ENCODE peak calls at places on chromosomes 1 and 21, in four cellular contexts. One of them, this sample, is unnamed. For H3K4me1, the result is how much of the 10 kb centered on the place peaks cover.

GRCh38 chr1:114669562-114670082 is at the start of gene DENND2C:
- DNase-seq in breast epithelium: no peak
- DNase-seq in ovary: no peak
- DNase-seq in H1: no peak
- DNase-seq in this sample: no peak

GRCh38 chr21:46183910-46184624 is at the start of gene SPATC1L:
- DNase-seq in breast epithelium: no peak
- DNase-seq in ovary: peak
- DNase-seq in H1: peak
- DNase-seq in this sample: peak

GRCh38 chr1:204207136-204207616 is 6.6 kb downstream of the GOLT1A start:
- DNase-seq in breast epithelium: peak
- DNase-seq in ovary: peak
- DNase-seq in H1: peak
- DNase-seq in this sample: peak

GRCh38 chr1:198763298-198763714 is 124.5 kb downstream of the PTPRC start:
- DNase-seq in breast epithelium: no peak
- DNase-seq in ovary: no peak
- DNase-seq in H1: no peak
- DNase-seq in this sample: no peak

GRCh38 chr1:29579821-29580425 is 343.6 kb downstream of the PTPRU start:
- DNase-seq in breast epithelium: no peak
- DNase-seq in ovary: no peak
- DNase-seq in H1: no peak
- DNase-seq in this sample: no peak

GRCh38 chr1:111222308-111223125 is 5.0 kb upstream of the CHI3L2 start:
- DNase-seq in breast epithelium: peak
- DNase-seq in ovary: peak
- DNase-seq in H1: peak
- DNase-seq in this sample: peak

GRCh38 chr1:9809122-9809521 is 14.6 kb downstream of the CLSTN1 start:
- DNase-seq in breast epithelium: no peak
- DNase-seq in ovary: no peak
- DNase-seq in H1: no peak
- DNase-seq in this sample: peak

GRCh38 chr1:232037774-232038388 is 411.3 kb downstream of the DISC1 start:
- DNase-seq in breast epithelium: no peak
- DNase-seq in ovary: no peak
- DNase-seq in H1: peak
- DNase-seq in this sample: no peak

GRCh38 chr21:26686278-26686677 is 113.2 kb upstream of the CYYR1 start:
- DNase-seq in breast epithelium: no peak
- DNase-seq in ovary: no peak
- DNase-seq in H1: no peak
- DNase-seq in this sample: no peak

GRCh38 chr21:41425954-41426655 is at the start of gene MX1:
- DNase-seq in breast epithelium: peak
- DNase-seq in ovary: peak
- DNase-seq in H1: peak
- DNase-seq in this sample: peak

GRCh38 chr1:15882665-15883064 is 35.2 kb downstream of the SPEN start:
- DNase-seq in breast epithelium: no peak
- DNase-seq in ovary: no peak
- DNase-seq in H1: no peak
- DNase-seq in this sample: no peak

GRCh38 chr1:53663525-53664300 is 75.3 kb downstream of the GLIS1 start:
- DNase-seq in breast epithelium: no peak
- DNase-seq in ovary: no peak
- DNase-seq in H1: no peak
- DNase-seq in this sample: no peak

GRCh38 chr21:40054403-40054802 is 187.2 kb downstream of the PCP4 start:
- DNase-seq in breast epithelium: peak
- DNase-seq in ovary: no peak
- DNase-seq in H1: no peak
- DNase-seq in this sample: peak

GRCh38 chr1:54307305-54307704 is 98.9 kb downstream of the SSBP3 start:
- DNase-seq in breast epithelium: no peak
- DNase-seq in ovary: no peak
- DNase-seq in H1: no peak
- DNase-seq in this sample: no peak

GRCh38 chr1:6467224-6467623 is 1.3 kb upstream of the TNFRSF25 start:
- DNase-seq in breast epithelium: no peak
- DNase-seq in ovary: no peak
- DNase-seq in H1: peak
- DNase-seq in this sample: no peak

GRCh38 chr1:25784575-25785051 is 15.4 kb upstream of the SELENON start:
- DNase-seq in breast epithelium: no peak
- DNase-seq in ovary: no peak
- DNase-seq in H1: no peak
- DNase-seq in this sample: no peak

GRCh38 chr21:37675202-37675801 is 241.0 kb downstream of the KCNJ6 start:
- DNase-seq in breast epithelium: peak
- DNase-seq in ovary: peak
- DNase-seq in H1: peak
- DNase-seq in this sample: peak

GRCh38 chr1:198598796-198599321 is 40.0 kb upstream of the PTPRC start:
- DNase-seq in breast epithelium: no peak
- DNase-seq in ovary: no peak
- DNase-seq in H1: no peak
- DNase-seq in this sample: no peak

GRCh38 chr1:23638786-23639241 is 52.8 kb upstream of the RPL11 start:
- DNase-seq in breast epithelium: no peak
- DNase-seq in ovary: no peak
- DNase-seq in H1: no peak
- DNase-seq in this sample: no peak

GRCh38 chr1:214645712-214646111 is 42.7 kb downstream of the CENPF start:
- DNase-seq in breast epithelium: no peak
- DNase-seq in ovary: no peak
- DNase-seq in H1: no peak
- DNase-seq in this sample: no peak
- H3K4me3 ChIP-seq in breast epithelium: no peak
- H3K4me3 ChIP-seq in ovary: no peak
- H3K4me3 ChIP-seq in H1: no peak
- H3K4me3 ChIP-seq in this sample: no peak

DNA sequence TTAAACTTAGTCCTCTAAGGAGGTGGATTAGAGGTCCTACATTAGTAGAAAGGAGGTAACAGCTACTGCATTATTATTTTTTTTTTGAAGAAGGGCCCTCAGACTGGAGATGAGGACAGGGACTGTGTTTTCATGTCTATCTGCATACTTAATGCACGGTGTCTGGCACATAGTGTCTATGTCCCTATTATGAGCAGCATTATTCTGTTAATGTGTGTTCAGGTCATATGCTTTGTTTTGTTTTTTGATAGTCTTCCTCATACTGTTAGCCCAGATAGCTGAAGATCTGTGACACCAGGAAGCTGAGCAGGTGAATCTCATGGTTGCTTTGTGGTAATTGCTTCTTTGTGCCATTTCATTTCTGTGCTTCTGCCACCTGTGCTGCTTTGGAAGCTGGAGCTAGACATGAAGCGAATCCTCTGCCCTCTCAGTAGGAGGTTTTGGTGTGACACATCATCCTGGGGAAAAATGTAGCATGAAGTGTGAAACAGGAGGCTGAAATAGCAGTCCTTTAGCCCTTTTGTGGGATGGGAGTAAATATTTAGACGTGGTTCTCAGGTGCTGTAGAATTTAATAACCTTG is 15.8 kb downstream of the SMAP2 start:
- DNase-seq in breast epithelium: no peak
- DNase-seq in ovary: no peak
- DNase-seq in H1: no peak
- DNase-seq in this sample: no peak
- TF ChIP-seq POLR2A in breast epithelium: no peak
- TF ChIP-seq POLR2A in ovary: no peak
- TF ChIP-seq POLR2A in H1: no peak
- TF ChIP-seq POLR2A in this sample: no peak

GRCh38 chr1:61244114-61244513 is 161.8 kb downstream of the NFIA start:
- DNase-seq in breast epithelium: no peak
- DNase-seq in ovary: no peak
- DNase-seq in H1: no peak
- DNase-seq in this sample: no peak
- H3K4me1 ChIP-seq in breast epithelium: under half
- H3K4me1 ChIP-seq in ovary: under half
- H3K4me1 ChIP-seq in H1: under half
- H3K4me1 ChIP-seq in this sample: under half

DNA sequence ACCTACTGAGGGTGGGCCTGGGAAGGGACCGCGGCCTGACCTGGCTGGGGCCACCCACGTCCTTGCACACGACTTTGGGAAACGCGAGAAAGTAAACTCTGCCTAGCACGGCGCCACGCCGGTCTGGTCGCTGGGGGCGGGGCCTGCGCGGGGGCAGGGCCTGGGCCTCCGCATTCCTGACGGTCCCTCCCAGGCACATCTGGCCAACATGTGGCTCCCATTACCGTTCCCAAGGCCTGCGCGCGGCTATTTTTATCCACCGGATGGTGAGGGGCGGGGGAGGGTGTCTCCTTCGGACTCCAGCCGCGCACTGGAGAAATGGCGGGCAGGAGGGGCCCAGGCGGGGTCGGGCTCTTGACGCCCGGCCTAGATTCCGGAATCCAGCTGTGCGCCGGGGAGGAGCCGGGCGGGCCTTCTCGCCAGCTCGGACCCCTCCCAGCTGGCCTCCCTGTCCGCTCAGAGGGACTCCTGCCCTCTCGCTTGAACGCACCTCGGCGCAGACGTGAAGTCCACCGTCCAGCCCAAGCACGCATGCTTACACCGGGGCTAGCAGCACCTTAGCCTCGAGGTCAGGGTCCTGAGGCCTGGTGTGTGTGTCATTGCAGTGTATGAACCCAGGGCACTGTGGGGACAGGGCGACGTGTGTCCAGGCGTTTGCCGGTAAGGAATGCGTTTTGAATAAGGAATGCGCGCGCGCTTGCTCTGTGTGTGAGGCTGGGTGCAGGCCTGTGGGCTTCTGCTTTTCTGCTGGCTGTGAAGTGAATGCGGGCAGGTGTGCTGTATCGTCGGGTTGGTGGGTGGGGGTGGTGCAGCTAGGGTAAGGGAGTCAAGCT is 2.1 kb downstream of the EVA1B start:
- DNase-seq in breast epithelium: no peak
- DNase-seq in ovary: peak
- DNase-seq in H1: peak
- DNase-seq in this sample: peak
- H3K4me3 ChIP-seq in breast epithelium: peak
- H3K4me3 ChIP-seq in ovary: peak
- H3K4me3 ChIP-seq in H1: peak
- H3K4me3 ChIP-seq in this sample: peak

GRCh38 chr1:101409102-101409501 is 172.3 kb downstream of the S1PR1 start:
- DNase-seq in breast epithelium: no peak
- DNase-seq in ovary: no peak
- DNase-seq in H1: no peak
- DNase-seq in this sample: no peak
- TF ChIP-seq POLR2A in breast epithelium: no peak
- TF ChIP-seq POLR2A in ovary: no peak
- TF ChIP-seq POLR2A in H1: no peak
- TF ChIP-seq POLR2A in this sample: no peak

GRCh38 chr1:66284746-66285145 is 249.2 kb upstream of the SGIP1 start:
- DNase-seq in breast epithelium: no peak
- DNase-seq in ovary: no peak
- DNase-seq in H1: no peak
- DNase-seq in this sample: no peak

GRCh38 chr1:66282885-66283284 is 251.1 kb upstream of the SGIP1 start:
- DNase-seq in breast epithelium: no peak
- DNase-seq in ovary: no peak
- DNase-seq in H1: no peak
- DNase-seq in this sample: no peak

GRCh38 chr1:66282343-66282852 is 251.6 kb upstream of the SGIP1 start:
- DNase-seq in breast epithelium: no peak
- DNase-seq in ovary: no peak
- DNase-seq in H1: no peak
- DNase-seq in this sample: peak

GRCh38 chr1:66283583-66284041 is 250.3 kb upstream of the SGIP1 start:
- DNase-seq in breast epithelium: no peak
- DNase-seq in ovary: no peak
- DNase-seq in H1: no peak
- DNase-seq in this sample: no peak

DNA sequence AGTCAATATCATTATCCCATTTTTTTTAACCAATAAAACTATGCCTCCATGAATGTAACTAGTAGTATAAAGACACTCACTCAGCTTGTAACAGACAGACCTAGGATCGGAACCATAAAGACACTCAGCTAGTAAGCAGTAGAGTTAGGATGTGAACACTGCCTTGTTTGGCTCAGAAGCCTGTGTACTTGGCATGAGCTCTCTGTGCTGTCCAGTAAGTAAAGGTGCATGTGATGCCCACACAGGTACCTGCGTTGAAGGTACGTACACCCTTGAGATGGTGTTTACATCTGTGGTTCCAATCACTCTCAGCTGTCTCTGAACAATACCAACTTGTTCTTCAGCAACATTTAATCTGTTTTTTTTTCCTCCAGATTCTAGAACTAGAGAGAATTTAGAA is 252.1 kb upstream of the SGIP1 start:
- DNase-seq in breast epithelium: no peak
- DNase-seq in ovary: no peak
- DNase-seq in H1: no peak
- DNase-seq in this sample: no peak
- H3K4me1 ChIP-seq in breast epithelium: under half
- H3K4me1 ChIP-seq in ovary: under half
- H3K4me1 ChIP-seq in H1: under half
- H3K4me1 ChIP-seq in this sample: under half

GRCh38 chr1:31944205-31945089 is 6.3 kb upstream of the PTP4A2 start:
- DNase-seq in breast epithelium: peak
- DNase-seq in ovary: peak
- DNase-seq in H1: peak
- DNase-seq in this sample: peak
- H3K4me3 ChIP-seq in breast epithelium: peak
- H3K4me3 ChIP-seq in ovary: peak
- H3K4me3 ChIP-seq in H1: peak
- H3K4me3 ChIP-seq in this sample: peak

GRCh38 chr1:155979525-155980343 is 1.4 kb upstream of the ARHGEF2 start:
- DNase-seq in breast epithelium: no peak
- DNase-seq in ovary: no peak
- DNase-seq in H1: no peak
- DNase-seq in this sample: no peak
- TF ChIP-seq POLR2A in breast epithelium: peak
- TF ChIP-seq POLR2A in ovary: no peak
- TF ChIP-seq POLR2A in H1: no peak
- TF ChIP-seq POLR2A in this sample: no peak

DNA sequence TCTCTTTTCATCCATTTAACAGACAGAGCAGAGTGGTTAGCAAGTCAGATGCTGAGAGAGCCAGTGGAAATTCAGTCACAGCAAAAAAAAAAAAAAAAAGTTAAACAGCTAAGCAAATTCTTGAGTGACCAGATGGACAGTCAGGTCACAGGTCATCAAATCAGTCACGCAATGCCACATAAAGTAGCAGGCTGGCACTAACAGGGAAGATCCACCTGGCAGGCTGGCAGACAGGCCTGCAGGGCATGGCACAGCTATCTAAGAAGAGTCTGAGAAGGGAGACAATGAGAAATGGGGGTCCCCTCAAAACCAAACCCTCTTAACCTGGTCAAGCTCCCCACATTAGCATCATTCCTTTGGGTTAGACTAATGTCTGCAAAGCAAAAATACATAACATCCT is 371.9 kb downstream of the TTLL7 start:
- DNase-seq in breast epithelium: no peak
- DNase-seq in ovary: no peak
- DNase-seq in H1: no peak
- DNase-seq in this sample: no peak
- H3K4me1 ChIP-seq in breast epithelium: under half
- H3K4me1 ChIP-seq in ovary: under half
- H3K4me1 ChIP-seq in H1: under half
- H3K4me1 ChIP-seq in this sample: under half